ENCODE peak calls at places on chromosomes 5 and 9, in ten cellular contexts. G is foreskin fibroblast; I is WERI-Rb-1; K is HS-5; M is GM12892; A is A172; Z is stimulated activated CD8-positive, alpha-beta memory T cell treated with anti-CD3 and anti-CD28 coated beads, Interleukin-12 subunit alpha, Interleukin-12 subunit beta, amount 100 ng/mL, for 4 hours; C is MCF 10A; B is nucleus accumbens; S is sigmoid colon. F is an unnamed sample.

GRCh38 chr9:16719921-16720320 is 150.5 kb downstream of the BNC2 start:
- DNase-seq in G (no peak), I (no peak), K (no peak), M (no peak), A (no peak), Z (no peak), C (no peak), B (no peak), S (no peak), F (no peak)

GRCh38 chr9:109033941-109034700 is 20.8 kb upstream of the CTNNAL1 start:
- DNase-seq in G (peak), I (no peak), K (no peak), M (no peak), A (no peak), Z (no peak), C (no peak), B (no peak), S (no peak), F (no peak)

GRCh38 chr5:96007051-96007450 is 45.4 kb upstream of the ELL2 start:
- DNase-seq in G (no peak), I (no peak), K (no peak), M (no peak), A (no peak), Z (no peak), C (no peak), B (no peak), S (no peak), F (no peak)

GRCh38 chr9:34611811-34612787 is at the start of gene RPP25L:
- DNase-seq in G (peak), I (peak), K (peak), M (peak), A (peak), Z (peak), C (peak), B (peak), S (peak), F (peak)

GRCh38 chr9:75892168-75892901 is 1.9 kb downstream of the PCSK5 start:
- DNase-seq in G (peak), I (peak), K (no peak), M (no peak), A (no peak), Z (no peak), C (no peak), B (peak), S (peak), F (peak)

GRCh38 chr5:140292212-140293040 is 10.5 kb downstream of the PFDN1 start:
- DNase-seq in G (peak), I (no peak), K (no peak), M (no peak), A (no peak), Z (no peak), C (no peak), B (no peak), S (no peak), F (no peak)

GRCh38 chr9:93060746-93061259 is 2.3 kb downstream of the SUSD3 start:
- DNase-seq in G (peak), I (no peak), K (peak), M (no peak), A (peak), Z (no peak), C (peak), B (no peak), S (no peak), F (no peak)

GRCh38 chr9:129027685-129028191 is 393 bp downstream of the SH3GLB2 start:
- DNase-seq in G (peak), I (peak), K (no peak), M (no peak), A (peak), Z (peak), C (peak), B (no peak), S (peak), F (peak)

GRCh38 chr5:72228957-72229356 is 91.1 kb downstream of the MRPS27 start:
- DNase-seq in G (no peak), I (peak), K (no peak), M (no peak), A (no peak), Z (no peak), C (no peak), B (no peak), S (no peak), F (no peak)